ENCODE peak calls at places on chromosomes 16 and 17, in six cellular contexts. R, V, D, O, I and N are unnamed samples.

GRCh38 chr16:15643453-15644305 is 725 bp upstream of the MARF1 start:
- DNase-seq in R (peak), V (no peak), D (no peak), O (no peak), I (peak), N (peak)

GRCh38 chr16:86751081-86752030 is 173.0 kb downstream of the FOXL1 start:
- DNase-seq in R (no peak), V (peak), D (no peak), O (no peak), I (peak), N (peak)

GRCh38 chr17:80879723-80880649 is 111.7 kb upstream of the CHMP6 start:
- DNase-seq in R (no peak), V (no peak), D (peak), O (no peak), I (no peak), N (no peak)

GRCh38 chr16:89256651-89257254 is 39.2 kb downstream of the ZNF778 start:
- DNase-seq in R (peak), V (no peak), D (peak), O (peak), I (no peak), N (peak)

GRCh38 chr17:74450925-74451403 is 15.5 kb upstream of the CD300A start:
- DNase-seq in R (no peak), V (no peak), D (no peak), O (no peak), I (no peak), N (no peak)

GRCh38 chr16:57786632-57787518 is 15.4 kb downstream of the KIFC3 start:
- DNase-seq in R (no peak), V (no peak), D (peak), O (no peak), I (no peak), N (no peak)

GRCh38 chr17:76687278-76688164 is 23.2 kb downstream of the MXRA7 start:
- DNase-seq in R (no peak), V (no peak), D (peak), O (no peak), I (no peak), N (no peak)

GRCh38 chr16:81158964-81159363 is 62.8 kb upstream of the GCSH start:
- DNase-seq in R (no peak), V (no peak), D (no peak), O (no peak), I (no peak), N (no peak)

GRCh38 chr16:13923703-13924298 is 3.8 kb downstream of the ERCC4 start:
- DNase-seq in R (peak), V (no peak), D (no peak), O (no peak), I (no peak), N (peak)

GRCh38 chr16:78122774-78123315 is 23.4 kb downstream of the WWOX start:
- DNase-seq in R (peak), V (peak), D (no peak), O (peak), I (peak), N (peak)

GRCh38 chr17:32794533-32795246 is 82.2 kb downstream of the MYO1D start:
- DNase-seq in R (no peak), V (no peak), D (no peak), O (no peak), I (no peak), N (no peak)

GRCh38 chr16:59635674-59636073 is 901.6 kb upstream of the GOT2 start:
- DNase-seq in R (no peak), V (peak), D (no peak), O (no peak), I (no peak), N (peak)

GRCh38 chr17:28404812-28405570 is 1.0 kb downstream of the SLC46A1 start:
- DNase-seq in R (no peak), V (no peak), D (no peak), O (no peak), I (no peak), N (no peak)

GRCh38 chr17:82252511-82253178 is 20.9 kb downstream of the CSNK1D start:
- DNase-seq in R (no peak), V (no peak), D (peak), O (no peak), I (no peak), N (no peak)

GRCh38 chr17:73506470-73507435 is 137.5 kb downstream of the SDK2 start:
- DNase-seq in R (no peak), V (no peak), D (peak), O (no peak), I (no peak), N (no peak)

GRCh38 chr16:27112093-27112811 is 45.5 kb downstream of the C16orf82 start:
- DNase-seq in R (no peak), V (no peak), D (no peak), O (no peak), I (no peak), N (no peak)

GRCh38 chr16:25093208-25094061 is 18.1 kb upstream of the LCMT1 start:
- DNase-seq in R (no peak), V (no peak), D (no peak), O (no peak), I (no peak), N (no peak)

GRCh38 chr16:52499061-52499460 is 47.9 kb downstream of the TOX3 start:
- DNase-seq in R (no peak), V (no peak), D (no peak), O (no peak), I (no peak), N (no peak)

GRCh38 chr17:33562792-33563191 is 269.7 kb upstream of the ASIC2 start:
- DNase-seq in R (no peak), V (no peak), D (no peak), O (no peak), I (no peak), N (no peak)

GRCh38 chr17:17419621-17420020 is 57.2 kb upstream of the MED9 start:
- DNase-seq in R (no peak), V (no peak), D (no peak), O (no peak), I (no peak), N (no peak)

GRCh38 chr16:74605746-74606520 is 981 bp downstream of the GLG1 start:
- DNase-seq in R (no peak), V (no peak), D (no peak), O (no peak), I (no peak), N (no peak)